ENCODE peak calls at places on chromosome 2, in five cellular contexts. M, Q, D, C and W are unnamed samples.

GRCh38 chr2:48127612-48128191 is 221.4 kb upstream of the FBXO11 start:
- DNase-seq in C (no peak), M (no peak), Q (no peak), D (no peak), W (no peak)

GRCh38 chr2:74768401-74768914 is 65.5 kb upstream of the HK2 start:
- DNase-seq in D (no peak), Q (peak; percentile 23), C (no peak), M (no peak), W (no peak)

GRCh38 chr2:192267484-192267883 is 72.8 kb upstream of the TMEFF2 start:
- DNase-seq in C (no peak), D (no peak), M (no peak), Q (peak; percentile 86), W (no peak)

GRCh38 chr2:42747422-42747821 is 16.5 kb downstream of the OXER1 start:
- DNase-seq in D (no peak), Q (no peak), M (no peak), C (no peak), W (no peak)

GRCh38 chr2:29249666-29250253 is 134.5 kb downstream of the CLIP4 start:
- DNase-seq in Q (no peak), C (no peak), D (no peak), M (no peak), W (no peak)

GRCh38 chr2:197205590-197206215 is 104.9 kb downstream of the ANKRD44 start:
- DNase-seq in Q (no peak), C (no peak), D (no peak), M (peak; percentile 80), W (no peak)

GRCh38 chr2:102604754-102605153 is 14.6 kb upstream of the SLC9A2 start:
- DNase-seq in D (no peak), Q (no peak), C (no peak), M (no peak), W (no peak)

GRCh38 chr2:15874311-15874710 is 66.0 kb upstream of the MYCN start:
- DNase-seq in M (no peak), C (no peak), D (no peak), Q (no peak), W (no peak)

GRCh38 chr2:10830203-10830602 is 17.6 kb upstream of the PDIA6 start:
- DNase-seq in M (peak; percentile 82), D (no peak), C (no peak), Q (no peak), W (no peak)

GRCh38 chr2:210443527-210443926 is 33.0 kb downstream of the LANCL1 start:
- DNase-seq in Q (no peak), D (no peak), M (no peak), C (no peak), W (no peak)

GRCh38 chr2:69518836-69519235 is 81.6 kb upstream of the NFU1 start:
- DNase-seq in Q (no peak), M (no peak), D (no peak), C (peak; percentile 17), W (no peak)

GRCh38 chr2:58268685-58269084 is 27.6 kb upstream of the FANCL start:
- DNase-seq in M (no peak), Q (no peak), C (no peak), D (no peak), W (no peak)

GRCh38 chr2:240933966-240934700 is 28.0 kb downstream of the CROCC2 start:
- DNase-seq in D (peak; percentile 14), C (peak; percentile 26), Q (no peak), M (peak; percentile 70), W (peak; percentile 70)

GRCh38 chr2:17539596-17539992 is 902 bp upstream of the VSNL1 start:
- DNase-seq in D (peak; percentile 22), C (no peak), Q (peak; percentile 58), M (no peak), W (no peak)

GRCh38 chr2:191213333-191213732 is 31.9 kb upstream of the MYO1B start:
- DNase-seq in C (no peak), D (no peak), Q (no peak), M (no peak), W (no peak)

GRCh38 chr2:212607080-212607479 is 68.5 kb upstream of the ERBB4 start:
- DNase-seq in M (no peak), Q (no peak), C (no peak), D (no peak), W (no peak)

GRCh38 chr2:164898475-164898874 is 56.9 kb downstream of the SLC38A11 start:
- DNase-seq in D (no peak), Q (peak; percentile 69), C (no peak), M (no peak), W (no peak)

GRCh38 chr2:199460808-199461454 is 3.2 kb upstream of the SATB2 start:
- DNase-seq in M (no peak), C (no peak), Q (peak; percentile 58), D (no peak), W (no peak)

GRCh38 chr2:216517447-216517846 is 18.8 kb downstream of the RPL37A start:
- DNase-seq in Q (no peak), M (no peak), D (no peak), C (no peak), W (no peak)

GRCh38 chr2:161424179-161424763 is 8.2 kb downstream of the TBR1 start:
- DNase-seq in C (no peak), Q (no peak), M (no peak), D (no peak), W (no peak)
- H3K4me3 ChIP-seq in C (peak overlapping the region; percentile 19), Q (no peak overlapping the region), M (peak overlapping the region; percentile 19), D (peak overlapping the region; percentile 12), W (peak overlapping the region; percentile 66)

DNA sequence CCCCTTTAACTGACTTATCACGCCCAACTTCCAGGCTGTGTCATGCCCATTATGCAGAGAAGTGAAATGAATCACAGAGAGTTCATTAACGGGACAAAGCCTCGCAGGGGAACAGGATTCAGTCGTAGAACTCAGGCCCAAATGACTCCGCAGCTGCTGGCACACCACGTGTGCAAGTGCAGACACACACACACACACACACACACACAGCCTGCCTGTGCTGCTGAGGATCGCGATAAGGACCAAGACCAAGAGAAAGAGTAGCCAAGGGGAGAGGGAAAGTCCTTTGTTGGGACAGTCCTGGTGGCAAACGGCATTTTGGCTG is 90.0 kb upstream of the TAF1B start:
- DNase-seq in M (no peak), Q (peak; percentile 90), D (no peak), C (no peak), W (no peak)
- H3K4me3 ChIP-seq in M (no peak overlapping the region), Q (no peak overlapping the region), D (no peak overlapping the region), C (no peak overlapping the region), W (peak overlapping the region; percentile 44)

DNA sequence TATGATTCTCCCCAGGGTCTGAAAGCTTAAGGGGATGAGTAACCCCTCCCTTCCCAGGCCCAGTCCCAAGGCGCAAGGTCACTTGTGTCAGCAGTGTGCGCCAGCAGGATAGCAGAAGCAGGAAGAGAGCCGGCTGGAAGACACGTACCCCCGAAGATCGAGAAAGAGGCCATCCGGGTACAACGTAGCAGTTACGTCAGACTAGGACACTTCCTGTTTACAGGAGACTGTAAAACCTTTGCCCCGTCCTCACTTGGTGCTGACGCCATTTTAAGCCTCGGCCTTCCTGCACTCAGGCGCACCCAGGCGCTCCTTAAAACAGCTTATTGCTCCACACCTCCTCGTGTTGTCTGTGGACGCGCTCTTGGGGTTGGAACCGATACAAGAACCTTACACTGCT is 6.5 kb downstream of the CRYGB start:
- DNase-seq in Q (no peak), D (no peak), M (no peak), C (no peak), W (no peak)
- H3K4me3 ChIP-seq in Q (no peak overlapping the region), D (no peak overlapping the region), M (no peak overlapping the region), C (no peak overlapping the region), W (no peak overlapping the region)

DNA sequence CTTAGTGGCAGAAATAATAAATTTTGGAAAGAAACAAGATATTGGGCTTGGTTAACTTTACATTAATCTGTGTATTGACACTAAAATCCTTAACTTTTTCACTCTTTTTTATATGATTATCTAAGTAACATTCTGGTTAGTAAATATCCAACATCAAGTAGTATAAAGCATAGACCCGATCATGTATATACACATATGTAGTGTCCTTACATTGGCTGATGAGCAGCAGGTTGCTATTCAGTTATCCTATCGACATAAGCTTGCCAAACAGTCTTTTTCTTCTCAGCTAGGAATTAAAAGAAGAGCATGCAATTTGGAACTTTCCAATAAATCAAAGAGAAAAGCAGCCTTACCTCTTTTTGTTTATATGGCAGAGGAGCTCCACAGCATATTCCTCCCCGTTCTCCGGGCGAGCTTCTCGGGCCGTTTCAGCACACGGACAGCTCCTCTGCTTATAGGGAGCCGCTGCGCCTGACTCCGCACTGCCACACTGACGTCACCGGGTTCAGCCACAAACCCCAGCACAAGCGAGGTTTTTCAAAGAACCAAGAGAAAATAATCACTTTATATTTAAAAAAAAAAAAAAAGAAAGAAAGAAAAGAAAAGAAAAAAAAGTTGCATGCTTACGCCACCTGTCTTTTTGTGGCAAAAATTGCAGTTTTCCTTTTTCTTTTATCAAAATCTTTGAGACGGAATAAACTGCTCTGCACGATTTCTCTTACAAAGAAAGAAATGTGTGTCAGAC is at the start of gene SCG2:
- DNase-seq in D (peak; percentile 62), Q (peak; percentile 96), C (peak; percentile 28), M (peak; percentile 77), W (no peak)
- H3K4me3 ChIP-seq in D (no peak within 1 kb of the TSS), Q (peak within 1 kb of the TSS; percentile 21), C (no peak within 1 kb of the TSS), M (no peak within 1 kb of the TSS), W (peak within 1 kb of the TSS; percentile 4)

GRCh38 chr2:112483821-112484220 is 1.9 kb downstream of the TTL start:
- DNase-seq in D (no peak), Q (no peak), M (no peak), C (no peak), W (no peak)
- H3K4me3 ChIP-seq in D (no peak overlapping the region), Q (peak overlapping the region; percentile 87), M (no peak overlapping the region), C (no peak overlapping the region), W (peak overlapping the region; percentile 94)

GRCh38 chr2:12727085-12727484 is 10.3 kb downstream of the TRIB2 start:
- DNase-seq in Q (peak; percentile 67), D (no peak), C (no peak), M (no peak), W (no peak)
- H3K4me3 ChIP-seq in Q (no peak overlapping the region), D (no peak overlapping the region), C (no peak overlapping the region), M (no peak overlapping the region), W (no peak overlapping the region)

GRCh38 chr2:178629463-178629862 is 149.2 kb downstream of the PLEKHA3 start:
- DNase-seq in M (no peak), D (peak; percentile 38), Q (no peak), C (no peak), W (no peak)
- H3K4me3 ChIP-seq in M (no peak overlapping the region), D (no peak overlapping the region), Q (no peak overlapping the region), C (no peak overlapping the region), W (no peak overlapping the region)